ENCODE peak calls at places on chromosomes 6 and 20, in ten cellular contexts. One of them, this sample, is unnamed.
A peak's percentile ranks its signal among the peaks of the same experiment; 100 is the strongest.

GRCh38 chr20:58691773-58692578 is 624 bp upstream of the NPEPL1 start:
- DNase-seq in HL-60: peak; percentile 86
- DNase-seq in posterior vena cava: peak; percentile 89
- DNase-seq in hepatocyte: no peak
- DNase-seq in anterior cingulate cortex: no peak
- DNase-seq in sigmoid colon: peak; percentile 86
- DNase-seq in activated CD8-positive, alpha-beta memory T cell treated with anti-CD3 and anti-CD28 coated beads for 48 hours: peak; percentile 6
- DNase-seq in mesothelial cell of epicardium: no peak
- DNase-seq in HCEC 1CT: peak; percentile 50
- DNase-seq in CD14-positive monocyte: peak; percentile 94
- DNase-seq in this sample: no peak

GRCh38 chr6:12570461-12571030 is 146.0 kb upstream of the PHACTR1 start:
- DNase-seq in HCEC 1CT: no peak
- DNase-seq in posterior vena cava: no peak
- DNase-seq in mesothelial cell of epicardium: no peak
- DNase-seq in hepatocyte: no peak
- DNase-seq in HL-60: no peak
- DNase-seq in sigmoid colon: no peak
- DNase-seq in activated CD8-positive, alpha-beta memory T cell treated with anti-CD3 and anti-CD28 coated beads for 48 hours: no peak
- DNase-seq in anterior cingulate cortex: no peak
- DNase-seq in CD14-positive monocyte: no peak
- DNase-seq in this sample: no peak

GRCh38 chr6:152267967-152268845 is 369.0 kb downstream of the SYNE1 start:
- DNase-seq in CD14-positive monocyte: no peak
- DNase-seq in mesothelial cell of epicardium: no peak
- DNase-seq in hepatocyte: peak; percentile 41
- DNase-seq in posterior vena cava: no peak
- DNase-seq in anterior cingulate cortex: no peak
- DNase-seq in HL-60: no peak
- DNase-seq in activated CD8-positive, alpha-beta memory T cell treated with anti-CD3 and anti-CD28 coated beads for 48 hours: no peak
- DNase-seq in sigmoid colon: no peak
- DNase-seq in HCEC 1CT: peak; percentile 26
- DNase-seq in this sample: no peak

GRCh38 chr6:157036245-157036681 is 259.1 kb downstream of the ARID1B start:
- DNase-seq in HCEC 1CT: no peak
- DNase-seq in mesothelial cell of epicardium: no peak
- DNase-seq in sigmoid colon: no peak
- DNase-seq in hepatocyte: peak; percentile 50
- DNase-seq in HL-60: no peak
- DNase-seq in posterior vena cava: no peak
- DNase-seq in CD14-positive monocyte: no peak
- DNase-seq in anterior cingulate cortex: peak; percentile 47
- DNase-seq in activated CD8-positive, alpha-beta memory T cell treated with anti-CD3 and anti-CD28 coated beads for 48 hours: no peak
- DNase-seq in this sample: no peak

GRCh38 chr6:112253842-112254816 is at the start of gene LAMA4:
- DNase-seq in posterior vena cava: no peak
- DNase-seq in sigmoid colon: peak; percentile 77
- DNase-seq in CD14-positive monocyte: no peak
- DNase-seq in mesothelial cell of epicardium: no peak
- DNase-seq in activated CD8-positive, alpha-beta memory T cell treated with anti-CD3 and anti-CD28 coated beads for 48 hours: no peak
- DNase-seq in HL-60: peak; percentile 1
- DNase-seq in anterior cingulate cortex: peak; percentile 41
- DNase-seq in HCEC 1CT: peak; percentile 64
- DNase-seq in hepatocyte: peak; percentile 45
- DNase-seq in this sample: peak; percentile 10

GRCh38 chr6:44179072-44179536 is 20.5 kb downstream of the CAPN11 start:
- DNase-seq in mesothelial cell of epicardium: no peak
- DNase-seq in HL-60: no peak
- DNase-seq in activated CD8-positive, alpha-beta memory T cell treated with anti-CD3 and anti-CD28 coated beads for 48 hours: no peak
- DNase-seq in posterior vena cava: no peak
- DNase-seq in anterior cingulate cortex: no peak
- DNase-seq in hepatocyte: no peak
- DNase-seq in HCEC 1CT: peak; percentile 35
- DNase-seq in CD14-positive monocyte: no peak
- DNase-seq in sigmoid colon: no peak
- DNase-seq in this sample: no peak

GRCh38 chr6:324729-325125 is 32.4 kb downstream of the DUSP22 start:
- DNase-seq in sigmoid colon: peak; percentile 61
- DNase-seq in mesothelial cell of epicardium: no peak
- DNase-seq in activated CD8-positive, alpha-beta memory T cell treated with anti-CD3 and anti-CD28 coated beads for 48 hours: no peak
- DNase-seq in hepatocyte: no peak
- DNase-seq in CD14-positive monocyte: no peak
- DNase-seq in anterior cingulate cortex: no peak
- DNase-seq in HCEC 1CT: no peak
- DNase-seq in posterior vena cava: peak; percentile 85
- DNase-seq in HL-60: no peak
- DNase-seq in this sample: no peak

GRCh38 chr6:163386329-163386910 is 28.1 kb upstream of the QKI start:
- DNase-seq in mesothelial cell of epicardium: no peak
- DNase-seq in posterior vena cava: no peak
- DNase-seq in HL-60: no peak
- DNase-seq in CD14-positive monocyte: no peak
- DNase-seq in anterior cingulate cortex: no peak
- DNase-seq in sigmoid colon: no peak
- DNase-seq in hepatocyte: no peak
- DNase-seq in HCEC 1CT: no peak
- DNase-seq in activated CD8-positive, alpha-beta memory T cell treated with anti-CD3 and anti-CD28 coated beads for 48 hours: no peak
- DNase-seq in this sample: no peak

GRCh38 chr6:41278699-41279405 is 7.6 kb downstream of the TREM1 start:
- DNase-seq in sigmoid colon: no peak
- DNase-seq in hepatocyte: peak; percentile 89
- DNase-seq in HCEC 1CT: peak; percentile 52
- DNase-seq in HL-60: peak; percentile 88
- DNase-seq in activated CD8-positive, alpha-beta memory T cell treated with anti-CD3 and anti-CD28 coated beads for 48 hours: peak; percentile 38
- DNase-seq in mesothelial cell of epicardium: peak; percentile 47
- DNase-seq in anterior cingulate cortex: no peak
- DNase-seq in posterior vena cava: peak; percentile 71
- DNase-seq in CD14-positive monocyte: peak; percentile 64
- DNase-seq in this sample: no peak

GRCh38 chr20:25139061-25139705 is 56.3 kb upstream of the ENTPD6 start:
- DNase-seq in mesothelial cell of epicardium: no peak
- DNase-seq in HL-60: no peak
- DNase-seq in sigmoid colon: no peak
- DNase-seq in activated CD8-positive, alpha-beta memory T cell treated with anti-CD3 and anti-CD28 coated beads for 48 hours: no peak
- DNase-seq in CD14-positive monocyte: no peak
- DNase-seq in hepatocyte: no peak
- DNase-seq in anterior cingulate cortex: no peak
- DNase-seq in posterior vena cava: no peak
- DNase-seq in HCEC 1CT: no peak
- DNase-seq in this sample: no peak

GRCh38 chr6:109102762-109103161 is 7.5 kb downstream of the CEP57L1 start:
- DNase-seq in activated CD8-positive, alpha-beta memory T cell treated with anti-CD3 and anti-CD28 coated beads for 48 hours: no peak
- DNase-seq in posterior vena cava: no peak
- DNase-seq in CD14-positive monocyte: no peak
- DNase-seq in hepatocyte: no peak
- DNase-seq in sigmoid colon: no peak
- DNase-seq in HL-60: no peak
- DNase-seq in anterior cingulate cortex: no peak
- DNase-seq in mesothelial cell of epicardium: no peak
- DNase-seq in HCEC 1CT: no peak
- DNase-seq in this sample: no peak

GRCh38 chr6:46014511-46015118 is 1.0 kb downstream of the CLIC5 start:
- DNase-seq in CD14-positive monocyte: no peak
- DNase-seq in posterior vena cava: no peak
- DNase-seq in HL-60: no peak
- DNase-seq in HCEC 1CT: no peak
- DNase-seq in anterior cingulate cortex: no peak
- DNase-seq in mesothelial cell of epicardium: no peak
- DNase-seq in activated CD8-positive, alpha-beta memory T cell treated with anti-CD3 and anti-CD28 coated beads for 48 hours: no peak
- DNase-seq in sigmoid colon: no peak
- DNase-seq in hepatocyte: peak; percentile 49
- DNase-seq in this sample: no peak

GRCh38 chr6:152572395-152573061 is 64.6 kb downstream of the SYNE1 start:
- DNase-seq in HCEC 1CT: no peak
- DNase-seq in activated CD8-positive, alpha-beta memory T cell treated with anti-CD3 and anti-CD28 coated beads for 48 hours: no peak
- DNase-seq in anterior cingulate cortex: no peak
- DNase-seq in posterior vena cava: no peak
- DNase-seq in HL-60: no peak
- DNase-seq in mesothelial cell of epicardium: no peak
- DNase-seq in CD14-positive monocyte: no peak
- DNase-seq in hepatocyte: no peak
- DNase-seq in sigmoid colon: no peak
- DNase-seq in this sample: no peak

GRCh38 chr6:158284340-158285210 is 27.7 kb upstream of the TULP4 start:
- DNase-seq in HCEC 1CT: peak; percentile 92
- DNase-seq in sigmoid colon: no peak
- DNase-seq in CD14-positive monocyte: no peak
- DNase-seq in posterior vena cava: no peak
- DNase-seq in anterior cingulate cortex: peak; percentile 62
- DNase-seq in activated CD8-positive, alpha-beta memory T cell treated with anti-CD3 and anti-CD28 coated beads for 48 hours: no peak
- DNase-seq in mesothelial cell of epicardium: no peak
- DNase-seq in HL-60: no peak
- DNase-seq in hepatocyte: peak; percentile 61
- DNase-seq in this sample: no peak

GRCh38 chr6:73169633-73170032 is 55.7 kb downstream of the KHDC1L start:
- DNase-seq in posterior vena cava: no peak
- DNase-seq in HL-60: no peak
- DNase-seq in CD14-positive monocyte: no peak
- DNase-seq in anterior cingulate cortex: no peak
- DNase-seq in activated CD8-positive, alpha-beta memory T cell treated with anti-CD3 and anti-CD28 coated beads for 48 hours: no peak
- DNase-seq in HCEC 1CT: peak; percentile 0
- DNase-seq in hepatocyte: no peak
- DNase-seq in sigmoid colon: no peak
- DNase-seq in mesothelial cell of epicardium: no peak
- DNase-seq in this sample: no peak

GRCh38 chr6:128000363-128000762 is 99.5 kb upstream of the THEMIS start:
- DNase-seq in posterior vena cava: no peak
- DNase-seq in hepatocyte: no peak
- DNase-seq in CD14-positive monocyte: no peak
- DNase-seq in mesothelial cell of epicardium: no peak
- DNase-seq in sigmoid colon: no peak
- DNase-seq in activated CD8-positive, alpha-beta memory T cell treated with anti-CD3 and anti-CD28 coated beads for 48 hours: no peak
- DNase-seq in HL-60: no peak
- DNase-seq in HCEC 1CT: no peak
- DNase-seq in anterior cingulate cortex: no peak
- DNase-seq in this sample: no peak

GRCh38 chr6:35094183-35094582 is 47.0 kb downstream of the TCP11 start:
- DNase-seq in CD14-positive monocyte: no peak
- DNase-seq in activated CD8-positive, alpha-beta memory T cell treated with anti-CD3 and anti-CD28 coated beads for 48 hours: no peak
- DNase-seq in HL-60: peak; percentile 18
- DNase-seq in posterior vena cava: no peak
- DNase-seq in hepatocyte: no peak
- DNase-seq in HCEC 1CT: no peak
- DNase-seq in mesothelial cell of epicardium: no peak
- DNase-seq in sigmoid colon: no peak
- DNase-seq in anterior cingulate cortex: no peak
- DNase-seq in this sample: no peak

GRCh38 chr6:126110494-126111270 is 124.3 kb downstream of the TRMT11 start:
- DNase-seq in activated CD8-positive, alpha-beta memory T cell treated with anti-CD3 and anti-CD28 coated beads for 48 hours: no peak
- DNase-seq in HCEC 1CT: no peak
- DNase-seq in HL-60: no peak
- DNase-seq in mesothelial cell of epicardium: no peak
- DNase-seq in CD14-positive monocyte: no peak
- DNase-seq in anterior cingulate cortex: no peak
- DNase-seq in hepatocyte: no peak
- DNase-seq in posterior vena cava: no peak
- DNase-seq in sigmoid colon: no peak
- DNase-seq in this sample: no peak

GRCh38 chr6:6694825-6695710 is 106.5 kb downstream of the LY86 start:
- DNase-seq in anterior cingulate cortex: no peak
- DNase-seq in HCEC 1CT: no peak
- DNase-seq in CD14-positive monocyte: no peak
- DNase-seq in mesothelial cell of epicardium: no peak
- DNase-seq in posterior vena cava: no peak
- DNase-seq in activated CD8-positive, alpha-beta memory T cell treated with anti-CD3 and anti-CD28 coated beads for 48 hours: no peak
- DNase-seq in sigmoid colon: peak; percentile 57
- DNase-seq in hepatocyte: peak; percentile 40
- DNase-seq in HL-60: peak; percentile 95
- DNase-seq in this sample: no peak

GRCh38 chr6:137552809-137553208 is 58.6 kb upstream of the OLIG3 start:
- DNase-seq in activated CD8-positive, alpha-beta memory T cell treated with anti-CD3 and anti-CD28 coated beads for 48 hours: no peak
- DNase-seq in anterior cingulate cortex: no peak
- DNase-seq in HCEC 1CT: no peak
- DNase-seq in mesothelial cell of epicardium: no peak
- DNase-seq in CD14-positive monocyte: no peak
- DNase-seq in posterior vena cava: no peak
- DNase-seq in sigmoid colon: no peak
- DNase-seq in hepatocyte: no peak
- DNase-seq in HL-60: no peak
- DNase-seq in this sample: no peak

GRCh38 chr6:35893246-35893645 is 27.7 kb downstream of the SRPK1 start:
- DNase-seq in CD14-positive monocyte: no peak
- DNase-seq in anterior cingulate cortex: no peak
- DNase-seq in hepatocyte: no peak
- DNase-seq in activated CD8-positive, alpha-beta memory T cell treated with anti-CD3 and anti-CD28 coated beads for 48 hours: no peak
- DNase-seq in HCEC 1CT: no peak
- DNase-seq in posterior vena cava: no peak
- DNase-seq in sigmoid colon: no peak
- DNase-seq in HL-60: no peak
- DNase-seq in mesothelial cell of epicardium: no peak
- DNase-seq in this sample: no peak

GRCh38 chr6:154800338-154800737 is 67.1 kb downstream of the SCAF8 start:
- DNase-seq in HCEC 1CT: no peak
- DNase-seq in hepatocyte: no peak
- DNase-seq in activated CD8-positive, alpha-beta memory T cell treated with anti-CD3 and anti-CD28 coated beads for 48 hours: no peak
- DNase-seq in CD14-positive monocyte: no peak
- DNase-seq in sigmoid colon: no peak
- DNase-seq in mesothelial cell of epicardium: no peak
- DNase-seq in posterior vena cava: no peak
- DNase-seq in HL-60: no peak
- DNase-seq in anterior cingulate cortex: no peak
- DNase-seq in this sample: no peak

GRCh38 chr6:27383011-27383410 is 5.5 kb upstream of the ZNF391 start:
- DNase-seq in HL-60: no peak
- DNase-seq in posterior vena cava: no peak
- DNase-seq in activated CD8-positive, alpha-beta memory T cell treated with anti-CD3 and anti-CD28 coated beads for 48 hours: no peak
- DNase-seq in sigmoid colon: no peak
- DNase-seq in CD14-positive monocyte: no peak
- DNase-seq in hepatocyte: no peak
- DNase-seq in mesothelial cell of epicardium: no peak
- DNase-seq in anterior cingulate cortex: no peak
- DNase-seq in HCEC 1CT: no peak
- DNase-seq in this sample: no peak

GRCh38 chr20:51163996-51164600 is 141.2 kb upstream of the KCNG1 start:
- DNase-seq in hepatocyte: no peak
- DNase-seq in anterior cingulate cortex: no peak
- DNase-seq in sigmoid colon: no peak
- DNase-seq in posterior vena cava: no peak
- DNase-seq in CD14-positive monocyte: no peak
- DNase-seq in activated CD8-positive, alpha-beta memory T cell treated with anti-CD3 and anti-CD28 coated beads for 48 hours: no peak
- DNase-seq in HL-60: no peak
- DNase-seq in mesothelial cell of epicardium: no peak
- DNase-seq in HCEC 1CT: no peak
- DNase-seq in this sample: no peak

GRCh38 chr20:45095753-45096371 is 5.1 kb downstream of the KCNS1 start:
- DNase-seq in activated CD8-positive, alpha-beta memory T cell treated with anti-CD3 and anti-CD28 coated beads for 48 hours: peak; percentile 12
- DNase-seq in hepatocyte: peak; percentile 70
- DNase-seq in sigmoid colon: no peak
- DNase-seq in mesothelial cell of epicardium: no peak
- DNase-seq in HL-60: peak; percentile 64
- DNase-seq in CD14-positive monocyte: no peak
- DNase-seq in HCEC 1CT: peak; percentile 55
- DNase-seq in posterior vena cava: no peak
- DNase-seq in anterior cingulate cortex: peak; percentile 37
- DNase-seq in this sample: no peak

GRCh38 chr6:7153807-7154206 is 46.0 kb downstream of the RREB1 start:
- DNase-seq in mesothelial cell of epicardium: no peak
- DNase-seq in CD14-positive monocyte: peak; percentile 13
- DNase-seq in posterior vena cava: no peak
- DNase-seq in HCEC 1CT: no peak
- DNase-seq in HL-60: no peak
- DNase-seq in hepatocyte: no peak
- DNase-seq in anterior cingulate cortex: no peak
- DNase-seq in sigmoid colon: no peak
- DNase-seq in activated CD8-positive, alpha-beta memory T cell treated with anti-CD3 and anti-CD28 coated beads for 48 hours: no peak
- DNase-seq in this sample: no peak

GRCh38 chr6:81890846-81891245 is 138.4 kb upstream of the TENT5A start:
- DNase-seq in posterior vena cava: no peak
- DNase-seq in sigmoid colon: no peak
- DNase-seq in anterior cingulate cortex: no peak
- DNase-seq in HL-60: no peak
- DNase-seq in CD14-positive monocyte: no peak
- DNase-seq in activated CD8-positive, alpha-beta memory T cell treated with anti-CD3 and anti-CD28 coated beads for 48 hours: no peak
- DNase-seq in hepatocyte: no peak
- DNase-seq in mesothelial cell of epicardium: no peak
- DNase-seq in HCEC 1CT: peak; percentile 81
- DNase-seq in this sample: no peak